ENCODE peak calls at places on chromosomes 7 and 10, in seven cellular contexts. U is tibial artery, O is lower lobe of right lung, T is OCI-LY7, J is choroid plexus epithelial cell, X is fibroblast of pulmonary artery, M is AG04450. Q is an unnamed sample.

GRCh38 chr7:155824195-155824915 is 12.1 kb upstream of the SHH start:
- DNase-seq in U (no peak), O (no peak), T (no peak), J (no peak), X (peak), M (no peak), Q (no peak)

GRCh38 chr10:50937230-50937907 is 51.9 kb upstream of the A1CF start:
- DNase-seq in U (no peak), O (no peak), T (no peak), J (peak), X (peak), M (peak), Q (peak)

GRCh38 chr7:1715671-1716074 is 45.6 kb downstream of the ELFN1 start:
- DNase-seq in U (no peak), O (no peak), T (no peak), J (no peak), X (no peak), M (no peak), Q (no peak)

GRCh38 chr10:78231930-78232329 is 198.3 kb downstream of the RPS24 start:
- DNase-seq in U (no peak), O (no peak), T (no peak), J (peak), X (peak), M (no peak), Q (no peak)

GRCh38 chr10:52499281-52499680 is 185.2 kb downstream of the DKK1 start:
- DNase-seq in U (no peak), O (no peak), T (no peak), J (no peak), X (no peak), M (no peak), Q (no peak)

GRCh38 chr7:150737265-150738055 is at the start of gene GIMAP5:
- DNase-seq in U (no peak), O (no peak), T (no peak), J (no peak), X (no peak), M (no peak), Q (no peak)

GRCh38 chr10:72274730-72275350 is 1.1 kb downstream of the DDIT4 start:
- DNase-seq in U (peak), O (peak), T (peak), J (peak), X (peak), M (no peak), Q (peak)

GRCh38 chr10:50447691-50448090 is 176.1 kb downstream of the SGMS1 start:
- DNase-seq in U (no peak), O (no peak), T (no peak), J (no peak), X (peak), M (no peak), Q (no peak)

GRCh38 chr10:69902835-69903535 is 101.3 kb downstream of the COL13A1 start:
- DNase-seq in U (no peak), O (peak), T (no peak), J (no peak), X (no peak), M (no peak), Q (no peak)

GRCh38 chr7:32161708-32162107 is 91.5 kb upstream of the PDE1C start:
- DNase-seq in U (no peak), O (no peak), T (no peak), J (peak), X (peak), M (no peak), Q (no peak)

GRCh38 chr7:3408814-3409595 is 108.0 kb downstream of the SDK1 start:
- DNase-seq in U (no peak), O (no peak), T (no peak), J (peak), X (no peak), M (no peak), Q (no peak)

GRCh38 chr10:18414061-18414460 is 237.3 kb downstream of the NSUN6 start:
- DNase-seq in U (peak), O (peak), T (no peak), J (no peak), X (no peak), M (no peak), Q (no peak)

GRCh38 chr10:63666836-63667383 is 145.7 kb downstream of the REEP3 start:
- DNase-seq in U (no peak), O (no peak), T (no peak), J (peak), X (peak), M (peak), Q (no peak)

GRCh38 chr7:75980126-75980864 is 14.1 kb downstream of the TMEM120A start:
- DNase-seq in U (peak), O (no peak), T (no peak), J (no peak), X (no peak), M (no peak), Q (no peak)

GRCh38 chr10:122296363-122297120 is 25.4 kb downstream of the BTBD16 start:
- DNase-seq in U (no peak), O (no peak), T (no peak), J (no peak), X (no peak), M (no peak), Q (no peak)

GRCh38 chr7:41975854-41976253 is 261.2 kb downstream of the GLI3 start:
- DNase-seq in U (no peak), O (no peak), T (no peak), J (peak), X (peak), M (no peak), Q (no peak)

GRCh38 chr10:70380350-70381135 is 1.9 kb downstream of the LRRC20 start:
- DNase-seq in U (no peak), O (no peak), T (no peak), J (no peak), X (no peak), M (no peak), Q (no peak)

GRCh38 chr7:131688738-131689661 is 132.6 kb upstream of the PODXL start:
- DNase-seq in U (peak), O (no peak), T (peak), J (peak), X (peak), M (peak), Q (peak)

GRCh38 chr7:36078816-36079360 is 74.2 kb upstream of the EEPD1 start:
- DNase-seq in U (peak), O (no peak), T (no peak), J (no peak), X (no peak), M (no peak), Q (no peak)

GRCh38 chr10:117518246-117518645 is 24.3 kb upstream of the EMX2 start:
- DNase-seq in U (no peak), O (no peak), T (no peak), J (no peak), X (no peak), M (no peak), Q (no peak)

GRCh38 chr10:85224366-85224960 is 896.1 kb downstream of the CCSER2 start:
- DNase-seq in U (no peak), O (no peak), T (no peak), J (no peak), X (no peak), M (no peak), Q (no peak)

GRCh38 chr7:138008588-138009349 is 6.9 kb upstream of the CREB3L2 start:
- DNase-seq in U (no peak), O (no peak), T (peak), J (peak), X (peak), M (no peak), Q (peak)

GRCh38 chr10:52631146-52631545 is 141.4 kb downstream of the MBL2 start:
- DNase-seq in U (no peak), O (no peak), T (no peak), J (no peak), X (no peak), M (no peak), Q (no peak)

GRCh38 chr7:44280993-44281721 is 44.2 kb downstream of the CAMK2B start:
- DNase-seq in U (peak), O (peak), T (no peak), J (no peak), X (no peak), M (no peak), Q (no peak)

GRCh38 chr10:14621037-14621436 is 153.7 kb downstream of the FAM107B start:
- DNase-seq in U (no peak), O (no peak), T (no peak), J (peak), X (no peak), M (no peak), Q (no peak)

GRCh38 chr7:103867874-103868273 is 121.6 kb downstream of the RELN start:
- DNase-seq in U (no peak), O (no peak), T (no peak), J (no peak), X (no peak), M (no peak), Q (no peak)

GRCh38 chr7:135411098-135411497 is 98.8 kb downstream of the CNOT4 start:
- DNase-seq in U (no peak), O (no peak), T (no peak), J (no peak), X (no peak), M (no peak), Q (no peak)

GRCh38 chr7:14748461-14748860 is 154.1 kb downstream of the DGKB start:
- DNase-seq in U (no peak), O (no peak), T (no peak), J (peak), X (peak), M (peak), Q (no peak)

GRCh38 chr7:129222064-129222463 is 2.8 kb upstream of the AHCYL2 start:
- DNase-seq in U (no peak), O (no peak), T (peak), J (peak), X (peak), M (no peak), Q (peak)

GRCh38 chr7:95772298-95772770 is at the start of gene DYNC1I1:
- DNase-seq in U (peak), O (peak), T (no peak), J (peak), X (peak), M (no peak), Q (peak)

GRCh38 chr7:82593780-82594179 is 150.2 kb upstream of the CACNA2D1 start:
- DNase-seq in U (no peak), O (no peak), T (no peak), J (no peak), X (no peak), M (no peak), Q (no peak)

GRCh38 chr7:128209229-128210035 is 31.6 kb upstream of the LEP start:
- DNase-seq in U (no peak), O (peak), T (peak), J (peak), X (peak), M (peak), Q (peak)

DNA sequence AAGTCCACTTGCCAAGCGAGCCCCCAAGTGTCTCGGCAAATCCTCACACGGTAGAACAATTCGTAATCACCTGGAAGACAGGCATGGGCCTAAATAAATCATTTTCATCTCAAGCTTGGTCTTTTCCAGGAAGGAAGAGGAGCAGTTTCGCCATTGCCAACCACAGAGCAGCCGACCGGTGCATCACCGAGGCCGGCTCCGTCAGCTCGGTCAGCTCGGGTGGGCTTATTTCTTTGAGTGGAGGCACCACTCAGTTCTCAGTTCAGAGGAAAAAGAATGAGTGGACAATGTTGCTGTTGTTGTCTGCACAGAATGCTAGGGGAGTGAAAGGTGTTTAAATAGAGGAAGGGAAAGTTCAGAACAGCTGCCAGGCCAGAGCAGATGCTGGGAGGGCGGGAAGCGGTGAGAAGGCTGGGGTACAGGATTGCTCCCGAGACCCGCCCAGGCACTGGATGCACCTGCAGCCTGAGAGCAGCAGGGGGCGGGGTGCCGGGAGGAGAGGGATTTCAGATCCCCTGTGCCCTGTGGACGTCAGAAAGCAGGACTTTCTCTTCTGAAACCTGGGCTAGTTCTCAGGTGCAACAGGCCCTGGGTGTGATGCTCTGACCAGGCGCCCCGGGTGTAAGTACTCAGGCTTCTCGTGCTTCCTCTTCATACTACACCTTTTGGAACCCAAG is 17.7 kb upstream of the IGFBP3 start:
- DNase-seq in U (no peak), O (no peak), T (no peak), J (no peak), X (no peak), M (no peak), Q (peak)
- TF ChIP-seq CTCF in U (no peak), O (no peak), T (peak), J (peak), X (peak), M (no peak), Q (peak)

GRCh38 chr10:29469481-29470354 is 165.1 kb downstream of the SVIL start:
- DNase-seq in U (no peak), O (no peak), T (no peak), J (no peak), X (no peak), M (no peak), Q (no peak)

GRCh38 chr10:29470843-29471482 is 163.8 kb downstream of the SVIL start:
- DNase-seq in U (no peak), O (no peak), T (no peak), J (peak), X (no peak), M (no peak), Q (no peak)

GRCh38 chr10:29472268-29473086 is 162.3 kb downstream of the SVIL start:
- DNase-seq in U (no peak), O (no peak), T (no peak), J (no peak), X (no peak), M (no peak), Q (no peak)

GRCh38 chr10:29471483-29471859 is 163.3 kb downstream of the SVIL start:
- DNase-seq in U (no peak), O (no peak), T (no peak), J (peak), X (peak), M (peak), Q (no peak)

DNA sequence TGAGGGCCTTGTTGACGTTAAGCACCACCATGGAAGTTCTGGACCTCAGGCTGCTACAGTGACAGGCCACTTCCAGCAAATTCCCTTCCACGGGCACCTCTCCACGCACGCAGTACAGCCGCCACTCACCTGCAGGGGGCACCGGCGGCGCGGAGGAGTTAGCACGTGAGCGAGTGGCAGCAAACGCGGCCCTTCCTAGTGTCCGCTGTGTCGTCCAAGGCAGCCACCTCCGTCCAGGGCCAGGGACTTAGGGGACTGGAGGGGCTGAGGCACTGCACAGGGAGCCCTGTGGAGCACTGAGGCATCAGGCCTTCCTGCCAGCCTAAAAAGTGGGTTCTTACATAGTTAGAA is 164.4 kb downstream of the SVIL start:
- DNase-seq in U (no peak), O (no peak), T (peak), J (peak), X (no peak), M (no peak), Q (peak)
- TF ChIP-seq CTCF in U (peak), O (no peak), T (peak), J (peak), X (peak), M (peak), Q (peak)

GRCh38 chr10:1379601-1380000 is 323.4 kb downstream of the WDR37 start:
- DNase-seq in U (peak), O (no peak), T (no peak), J (no peak), X (no peak), M (no peak), Q (peak)
- TF ChIP-seq CTCF in U (no peak), O (no peak), T (peak), J (no peak), X (no peak), M (no peak), Q (no peak)

GRCh38 chr10:114685456-114685855 is 27.4 kb upstream of the ABLIM1 start:
- DNase-seq in U (no peak), O (no peak), T (no peak), J (no peak), X (no peak), M (no peak), Q (no peak)
- TF ChIP-seq CTCF in U (no peak), O (no peak), T (no peak), J (no peak), X (no peak), M (no peak), Q (no peak)

Q was measured in endothelial cell.